ENCODE peak calls at places on chromosomes 12 and 14, in eight cellular contexts. Y is neuronal stem cell, Z is IMR-90, E is mesenchymal stem cell, M is Karpas-422, S is MM.1S, H is colonic mucosa, K is neural progenitor cell. C is an unnamed sample. For H3K9me3, the result is how much of the 10 kb centered on the place peaks cover.

GRCh38 chr14:105367116-105368031 is 31.0 kb upstream of the TEX22 start:
- DNase-seq in Y (no peak), Z (no peak), E (no peak), M (no peak), S (no peak), H (no peak), K (no peak), C (no peak)

GRCh38 chr12:128387811-128388422 is 120.9 kb downstream of the TMEM132C start:
- DNase-seq in Y (peak), Z (no peak), E (no peak), M (peak), S (no peak), H (peak), K (peak), C (no peak)

GRCh38 chr12:97385121-97385520 is 77.5 kb upstream of the RMST start:
- DNase-seq in Y (no peak), Z (no peak), E (no peak), M (no peak), S (peak), H (no peak), K (no peak), C (no peak)

GRCh38 chr12:15700595-15700994 is 88.6 kb downstream of the EPS8 start:
- DNase-seq in Y (no peak), Z (peak), E (peak), M (no peak), S (peak), H (no peak), K (no peak), C (peak)

GRCh38 chr12:75481774-75482173 is 1.2 kb downstream of the GLIPR1 start:
- DNase-seq in Y (no peak), Z (peak), E (peak), M (peak), S (no peak), H (no peak), K (no peak), C (peak)

GRCh38 chr12:120199595-120200306 is 1.2 kb downstream of the RPLP0 start:
- DNase-seq in Y (no peak), Z (peak), E (peak), M (peak), S (no peak), H (no peak), K (no peak), C (peak)

GRCh38 chr12:27289414-27289813 is 43.2 kb upstream of the BMAL2 start:
- DNase-seq in Y (no peak), Z (peak), E (peak), M (no peak), S (no peak), H (no peak), K (no peak), C (no peak)

GRCh38 chr12:106115450-106115849 is 23.3 kb downstream of the NUAK1 start:
- DNase-seq in Y (no peak), Z (no peak), E (peak), M (no peak), S (no peak), H (no peak), K (peak), C (peak)

GRCh38 chr12:52975820-52976573 is 27.1 kb downstream of the KRT18 start:
- DNase-seq in Y (no peak), Z (peak), E (peak), M (peak), S (no peak), H (peak), K (peak), C (peak)

GRCh38 chr12:50555471-50555885 is 50.7 kb downstream of the DIP2B start:
- DNase-seq in Y (no peak), Z (no peak), E (no peak), M (no peak), S (no peak), H (no peak), K (no peak), C (no peak)

GRCh38 chr12:26055087-26055486 is 69.8 kb downstream of the BHLHE41 start:
- DNase-seq in Y (no peak), Z (no peak), E (no peak), M (no peak), S (no peak), H (no peak), K (no peak), C (no peak)

GRCh38 chr14:106605548-106606448 is 1079.4 kb downstream of the TMEM121 start:
- DNase-seq in Y (no peak), Z (no peak), E (no peak), M (peak), S (peak), H (peak), K (no peak), C (no peak)

GRCh38 chr14:104874571-104875411 is 9.7 kb downstream of the CEP170B start:
- DNase-seq in Y (no peak), Z (no peak), E (no peak), M (no peak), S (no peak), H (no peak), K (no peak), C (no peak)

GRCh38 chr14:47191693-47192092 is 483.7 kb downstream of the MDGA2 start:
- DNase-seq in Y (no peak), Z (no peak), E (no peak), M (no peak), S (no peak), H (no peak), K (no peak), C (peak)

GRCh38 chr14:35410858-35411257 is 6.3 kb upstream of the NFKBIA start:
- DNase-seq in Y (no peak), Z (no peak), E (no peak), M (no peak), S (no peak), H (no peak), K (no peak), C (no peak)

GRCh38 chr12:114648711-114649110 is 35.3 kb downstream of the TBX3 start:
- DNase-seq in Y (no peak), Z (no peak), E (no peak), M (no peak), S (no peak), H (no peak), K (no peak), C (no peak)

GRCh38 chr14:92986254-92987147 is 63.6 kb downstream of the CHGA start:
- DNase-seq in Y (no peak), Z (peak), E (peak), M (no peak), S (no peak), H (no peak), K (no peak), C (peak)

GRCh38 chr12:29702222-29702621 is 81.5 kb downstream of the TMTC1 start:
- DNase-seq in Y (no peak), Z (no peak), E (no peak), M (no peak), S (no peak), H (no peak), K (no peak), C (no peak)

GRCh38 chr14:20461230-20462141 is at the start of gene PIP4P1:
- DNase-seq in Y (peak), Z (peak), E (peak), M (peak), S (peak), H (peak), K (peak), C (peak)

GRCh38 chr14:50001146-50001998 is 108.5 kb downstream of the ARF6 start:
- DNase-seq in Y (no peak), Z (peak), E (peak), M (peak), S (peak), H (peak), K (no peak), C (no peak)

GRCh38 chr14:103542545-103543088 is 13.6 kb downstream of the TRMT61A start:
- DNase-seq in Y (peak), Z (no peak), E (no peak), M (no peak), S (no peak), H (no peak), K (peak), C (no peak)

GRCh38 chr12:103387385-103387784 is 108.4 kb downstream of the C12orf42 start:
- DNase-seq in Y (no peak), Z (no peak), E (no peak), M (no peak), S (no peak), H (no peak), K (no peak), C (no peak)

GRCh38 chr14:101912841-101913240 is 51.5 kb upstream of the DYNC1H1 start:
- DNase-seq in Y (no peak), Z (no peak), E (no peak), M (no peak), S (no peak), H (no peak), K (no peak), C (no peak)

GRCh38 chr14:56870336-56870735 is 60.1 kb upstream of the OTX2 start:
- DNase-seq in Y (no peak), Z (no peak), E (no peak), M (no peak), S (no peak), H (no peak), K (no peak), C (no peak)

GRCh38 chr12:117035287-117035686 is 63.9 kb downstream of the TESC start:
- DNase-seq in Y (no peak), Z (no peak), E (no peak), M (peak), S (no peak), H (no peak), K (no peak), C (no peak)

GRCh38 chr12:96237465-96238077 is 43.4 kb downstream of the ELK3 start:
- DNase-seq in Y (no peak), Z (peak), E (peak), M (peak), S (no peak), H (peak), K (no peak), C (peak)

GRCh38 chr14:59103396-59103795 is 85.1 kb upstream of the DAAM1 start:
- DNase-seq in Y (no peak), Z (peak), E (peak), M (no peak), S (no peak), H (no peak), K (no peak), C (peak)

GRCh38 chr12:71746983-71747611 is 7.6 kb upstream of the RAB21 start:
- DNase-seq in Y (no peak), Z (peak), E (peak), M (peak), S (peak), H (peak), K (peak), C (peak)

GRCh38 chr14:79841433-79841832 is 369.9 kb downstream of the DIO2 start:
- DNase-seq in Y (no peak), Z (peak), E (no peak), M (no peak), S (no peak), H (no peak), K (no peak), C (no peak)

DNA sequence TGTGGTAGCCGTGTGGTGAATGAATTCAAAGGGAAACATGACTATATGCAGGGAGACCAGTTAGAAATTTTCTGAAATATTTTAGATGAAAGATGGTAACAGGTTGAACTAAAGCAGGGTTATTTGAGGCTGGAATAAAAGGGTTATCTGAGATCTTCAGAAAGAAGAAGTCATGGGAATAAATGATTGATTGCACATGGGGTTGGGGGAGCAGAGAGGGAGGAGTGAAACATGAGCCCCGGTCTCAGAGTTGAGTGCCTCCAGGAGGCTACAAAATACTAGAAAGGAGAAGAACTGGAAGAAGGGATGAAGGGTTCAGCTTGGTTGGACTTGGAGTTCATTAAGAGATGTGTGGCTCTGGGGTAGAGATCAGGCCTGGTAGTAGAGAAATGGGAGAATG is 16.3 kb upstream of the FGF23 start:
- DNase-seq in Y (no peak), Z (no peak), E (no peak), M (no peak), S (no peak), H (no peak), K (no peak), C (no peak)
- H3K4me3 ChIP-seq in Y (no peak), Z (no peak), E (no peak), M (no peak), S (no peak), H (no peak), K (no peak), C (no peak)

GRCh38 chr12:31807773-31808097 is 78.9 kb upstream of the AMN1 start:
- DNase-seq in Y (no peak), Z (no peak), E (no peak), M (no peak), S (no peak), H (no peak), K (no peak), C (no peak)
- H3K9ac ChIP-seq in Y (no peak), Z (no peak), E (no peak), M (no peak), S (no peak), H (no peak), K (no peak), C (no peak)

GRCh38 chr12:45234134-45234865 is 18.4 kb downstream of the ANO6 start:
- DNase-seq in Y (peak), Z (peak), E (peak), M (no peak), S (no peak), H (no peak), K (peak), C (peak)
- H3K9me3 ChIP-seq in Y (under half), Z (under half), E (under half), M (under half), S (under half), H (under half), K (under half), C (under half)

GRCh38 chr12:46384451-46385301 is 12.1 kb upstream of the SLC38A2 start:
- DNase-seq in Y (no peak), Z (no peak), E (peak), M (no peak), S (no peak), H (no peak), K (no peak), C (peak)

GRCh38 chr12:46386877-46387629 is 14.5 kb upstream of the SLC38A2 start:
- DNase-seq in Y (no peak), Z (peak), E (peak), M (peak), S (peak), H (no peak), K (peak), C (peak)

GRCh38 chr12:46387697-46388096 is 15.1 kb upstream of the SLC38A2 start:
- DNase-seq in Y (no peak), Z (no peak), E (no peak), M (peak), S (peak), H (no peak), K (no peak), C (no peak)

GRCh38 chr12:46385439-46385838 is 12.9 kb upstream of the SLC38A2 start:
- DNase-seq in Y (no peak), Z (no peak), E (peak), M (no peak), S (no peak), H (no peak), K (no peak), C (no peak)

GRCh38 chr12:46386360-46386867 is 13.8 kb upstream of the SLC38A2 start:
- DNase-seq in Y (no peak), Z (peak), E (peak), M (no peak), S (no peak), H (no peak), K (no peak), C (peak)
- H3K4me3 ChIP-seq in Y (no peak), Z (no peak), E (no peak), M (peak), S (peak), H (no peak), K (no peak), C (peak)

GRCh38 chr14:90355540-90356518 is 24.1 kb upstream of the NRDE2 start:
- DNase-seq in Y (no peak), Z (no peak), E (no peak), M (no peak), S (no peak), H (no peak), K (peak), C (no peak)
- H3K9ac ChIP-seq in Y (no peak), Z (no peak), E (no peak), M (no peak), S (no peak), H (no peak), K (no peak), C (no peak)

GRCh38 chr12:132936163-132936562 is 19.9 kb downstream of the ZNF605 start:
- DNase-seq in Y (no peak), Z (no peak), E (no peak), M (no peak), S (no peak), H (no peak), K (no peak), C (no peak)
- H3K9me3 ChIP-seq in Y (half or more), Z (half or more), E (half or more), M (under half), S (under half), H (under half), K (under half), C (under half)

GRCh38 chr12:989751-990278 is 1.2 kb upstream of the ERC1 start:
- DNase-seq in Y (peak), Z (peak), E (peak), M (peak), S (no peak), H (peak), K (peak), C (peak)
- H3K4me3 ChIP-seq in Y (peak), Z (peak), E (no peak), M (peak), S (peak), H (peak), K (peak), C (peak)

GRCh38 chr14:24051162-24051788 is 534 bp upstream of the CARMIL3 start:
- DNase-seq in Y (no peak), Z (no peak), E (no peak), M (peak), S (no peak), H (peak), K (no peak), C (no peak)
- H3K9ac ChIP-seq in Y (peak), Z (peak), E (peak), M (peak), S (peak), H (peak), K (no peak), C (peak)

C was measured in fibroblast of lung.